ENCODE peak calls at places on chromosome 21, in ten cellular contexts. C, Q, U, W, D, E, O, Y, H and X are unnamed samples.

GRCh38 chr21:25934771-25935224 is 200.0 kb downstream of the GABPA start:
- DNase-seq in Y (no peak), E (peak; percentile 85), D (no peak), W (no peak), H (no peak), Q (peak; percentile 78), C (no peak), O (peak; percentile 98), U (no peak), X (no peak)

GRCh38 chr21:17679002-17679600 is 66.4 kb upstream of the BTG3 start:
- DNase-seq in H (peak; percentile 14), Q (peak; percentile 32), C (no peak), D (peak; percentile 76), E (no peak), U (peak; percentile 58), Y (no peak), W (no peak), O (peak; percentile 65), X (no peak)

GRCh38 chr21:42737969-42738590 is 84.7 kb downstream of the PDE9A start:
- DNase-seq in E (no peak), D (no peak), C (no peak), Q (no peak), O (no peak), H (peak; percentile 17), U (no peak), Y (no peak), W (peak; percentile 6), X (no peak)

GRCh38 chr21:46097826-46098286 is at the start of gene COL6A2:
- DNase-seq in C (no peak), E (no peak), D (peak; percentile 85), U (peak; percentile 89), H (peak; percentile 29), Y (peak; percentile 33), W (peak; percentile 54), Q (peak; percentile 83), O (peak; percentile 59), X (peak; percentile 30)

GRCh38 chr21:42973309-42973990 is 912 bp upstream of the PKNOX1 start:
- DNase-seq in Y (no peak), C (no peak), O (no peak), H (peak; percentile 2), U (no peak), E (no peak), D (no peak), Q (no peak), W (no peak), X (peak; percentile 3)

GRCh38 chr21:34953950-34954349 is 95.2 kb downstream of the RUNX1 start:
- DNase-seq in E (no peak), C (no peak), H (no peak), D (no peak), U (no peak), W (no peak), Y (no peak), Q (no peak), O (no peak), X (no peak)

GRCh38 chr21:19565587-19565986 is 1162.0 kb upstream of the TMPRSS15 start:
- DNase-seq in H (no peak), Q (no peak), E (no peak), Y (no peak), U (no peak), D (no peak), W (no peak), C (no peak), O (no peak), X (no peak)

GRCh38 chr21:14989359-14989758 is 75.4 kb downstream of the NRIP1 start:
- DNase-seq in C (no peak), E (no peak), O (peak; percentile 67), W (no peak), Y (no peak), D (no peak), U (no peak), H (no peak), Q (no peak), X (no peak)

GRCh38 chr21:14871861-14872260 is 192.9 kb downstream of the NRIP1 start:
- DNase-seq in E (no peak), Y (no peak), U (no peak), H (no peak), Q (no peak), C (no peak), O (no peak), D (no peak), W (no peak), X (no peak)